ENCODE peak calls at places on chromosomes 11 and 22, in ten cellular contexts. U is heart left ventricle; W is upper lobe of right lung; J is substantia nigra; R is stomach; Q is A549; B is Peyer's patch; C is CD4-positive, alpha-beta memory T cell; K is ascending aorta; X is epithelial cell of prostate. D is an unnamed sample.

GRCh38 chr11:121687961-121688566 is 235.3 kb upstream of the SORL1-AS1 start:
- DNase-seq in U (no peak), W (no peak), J (no peak), R (no peak), Q (no peak), B (no peak), C (no peak), K (no peak), X (no peak), D (no peak)

GRCh38 chr11:74320538-74320937 is 9.1 kb upstream of the P4HA3 start:
- DNase-seq in U (no peak), W (no peak), J (no peak), R (no peak), Q (no peak), B (no peak), C (no peak), K (no peak), X (no peak), D (no peak)

GRCh38 chr11:47494996-47495855 is 46.3 kb upstream of the RAPSN start:
- DNase-seq in U (no peak), W (no peak), J (no peak), R (no peak), Q (no peak), B (no peak), C (no peak), K (no peak), X (no peak), D (no peak)

GRCh38 chr11:111851636-111852035 is 19.7 kb downstream of the ALG9 start:
- DNase-seq in U (no peak), W (no peak), J (no peak), R (no peak), Q (no peak), B (no peak), C (no peak), K (no peak), X (no peak), D (no peak)

GRCh38 chr11:6606471-6607189 is 3.1 kb downstream of the ILK start:
- DNase-seq in U (peak), W (peak), J (peak), R (peak), Q (peak), B (peak), C (peak), K (peak), X (peak), D (peak)

GRCh38 chr11:67264886-67265632 is 1.2 kb upstream of the GRK2 start:
- DNase-seq in U (no peak), W (peak), J (no peak), R (no peak), Q (no peak), B (peak), C (peak), K (peak), X (no peak), D (no peak)

GRCh38 chr11:36273110-36273509 is 16.1 kb downstream of the COMMD9 start:
- DNase-seq in U (no peak), W (no peak), J (no peak), R (no peak), Q (no peak), B (no peak), C (no peak), K (no peak), X (no peak), D (no peak)

GRCh38 chr11:36192723-36193619 is 96.3 kb downstream of the COMMD9 start:
- DNase-seq in U (no peak), W (no peak), J (no peak), R (no peak), Q (no peak), B (no peak), C (no peak), K (no peak), X (no peak), D (no peak)

DNA sequence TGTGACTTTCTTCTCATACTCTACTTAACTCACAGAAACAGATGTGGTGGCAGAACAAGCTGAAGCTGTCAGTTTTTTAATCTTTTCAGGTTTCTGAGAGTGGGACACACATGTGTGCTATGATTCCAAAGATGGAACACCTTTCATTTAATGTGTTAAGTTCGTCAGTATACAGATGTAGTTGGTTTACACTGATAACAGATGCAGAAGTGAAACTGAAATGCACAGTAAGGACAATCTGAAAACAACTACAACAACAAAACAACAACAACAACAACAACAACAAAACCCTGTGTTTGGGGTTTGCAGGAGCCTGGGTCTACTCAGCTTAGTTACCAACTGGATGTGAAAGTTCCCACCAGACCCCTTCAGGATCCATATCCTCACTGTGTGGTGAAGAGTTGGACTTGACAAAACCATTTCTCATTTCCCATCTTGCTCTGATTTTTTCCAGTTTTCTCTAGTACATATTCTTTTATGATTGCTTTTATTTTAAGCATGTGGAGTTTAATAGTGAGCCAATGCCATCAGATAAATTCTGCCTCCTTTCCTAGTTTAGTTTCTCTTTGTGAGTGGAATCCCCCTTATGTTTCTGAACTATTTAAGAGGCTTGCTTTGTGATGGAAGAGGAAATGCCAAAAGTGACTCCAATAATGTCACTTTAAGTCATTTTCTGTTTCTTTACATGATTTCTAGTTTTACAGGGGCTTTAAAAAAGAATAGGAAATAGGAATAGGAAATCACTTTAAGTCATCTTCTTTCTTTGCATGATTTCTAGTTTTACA is 47.8 kb downstream of the ARHGAP42 start:
- DNase-seq in U (no peak), W (no peak), J (no peak), R (no peak), Q (no peak), B (no peak), C (no peak), K (no peak), X (no peak), D (no peak)
- H3K27ac ChIP-seq in U (no peak), W (no peak), J (no peak), R (peak), Q (no peak), B (no peak), C (no peak), K (no peak), X (no peak), D (no peak)

GRCh38 chr11:117722074-117722473 is 74.9 kb downstream of the DSCAML1 start:
- DNase-seq in U (no peak), W (no peak), J (no peak), R (no peak), Q (no peak), B (no peak), C (no peak), K (no peak), X (no peak), D (no peak)
- H3K27ac ChIP-seq in U (no peak), W (no peak), J (peak), R (no peak), Q (no peak), B (no peak), C (no peak), K (no peak), X (no peak), D (no peak)

DNA sequence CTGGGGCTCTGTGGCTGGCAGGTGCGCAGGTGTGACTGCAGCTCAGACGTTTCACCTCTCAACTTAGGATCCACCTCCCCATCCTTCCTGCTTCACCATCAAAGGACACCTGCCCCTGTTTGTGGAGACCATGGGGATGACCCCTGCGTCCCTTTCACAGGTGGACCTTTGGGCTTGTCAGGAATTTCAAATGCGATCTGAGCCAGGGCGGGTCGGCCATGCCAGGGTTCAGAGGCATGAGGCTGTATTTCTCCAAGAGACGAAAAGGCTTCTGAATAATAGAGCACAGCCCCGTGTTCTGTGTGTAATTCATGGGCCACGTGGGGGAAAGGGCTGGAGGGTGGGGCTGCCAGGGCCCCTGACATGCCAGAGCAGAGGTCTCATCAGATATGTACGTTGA is 668.0 kb downstream of the BRD1 start:
- DNase-seq in U (no peak), W (no peak), J (no peak), R (no peak), Q (no peak), B (peak), C (no peak), K (no peak), X (no peak), D (no peak)
- H3K27ac ChIP-seq in U (no peak), W (no peak), J (no peak), R (no peak), Q (no peak), B (no peak), C (no peak), K (no peak), X (no peak), D (no peak)

DNA sequence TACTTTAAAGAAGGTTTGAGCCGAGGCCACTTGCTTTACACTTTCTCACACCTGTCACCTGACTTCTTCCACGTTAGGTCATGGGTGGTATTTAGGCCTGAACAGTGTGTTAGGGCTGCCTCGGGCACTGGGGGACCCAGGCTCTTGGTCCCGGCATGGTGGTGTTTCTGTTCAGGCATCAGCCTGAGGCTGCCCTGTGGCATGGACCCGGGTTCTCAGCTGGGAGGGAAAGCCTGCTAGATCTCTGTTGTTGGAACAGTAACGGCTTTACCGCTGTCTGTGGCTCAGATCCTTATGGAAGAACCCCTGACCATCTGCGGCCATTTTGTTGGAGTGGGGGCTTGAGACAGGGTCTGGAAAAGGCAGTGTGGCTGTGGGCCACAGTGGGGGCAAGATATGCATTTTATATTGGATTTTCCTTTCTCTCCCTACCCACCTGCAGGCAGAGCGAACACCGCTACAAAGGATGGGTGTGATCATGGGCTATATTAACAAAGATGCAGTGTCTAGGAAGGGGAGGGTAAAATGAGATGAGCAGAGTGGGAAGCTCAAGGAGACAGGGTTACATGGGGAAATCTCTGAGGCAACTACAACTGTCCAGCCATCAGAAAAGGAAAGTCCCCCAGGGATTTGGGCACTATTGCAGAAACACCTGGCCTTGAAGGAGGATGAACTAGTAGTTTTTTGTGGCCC is 1.6 kb upstream of the KCNJ11 start:
- DNase-seq in U (no peak), W (no peak), J (no peak), R (no peak), Q (no peak), B (no peak), C (no peak), K (no peak), X (no peak), D (no peak)
- H3K27ac ChIP-seq in U (no peak), W (no peak), J (no peak), R (peak), Q (peak), B (no peak), C (no peak), K (no peak), X (no peak), D (no peak)

DNA sequence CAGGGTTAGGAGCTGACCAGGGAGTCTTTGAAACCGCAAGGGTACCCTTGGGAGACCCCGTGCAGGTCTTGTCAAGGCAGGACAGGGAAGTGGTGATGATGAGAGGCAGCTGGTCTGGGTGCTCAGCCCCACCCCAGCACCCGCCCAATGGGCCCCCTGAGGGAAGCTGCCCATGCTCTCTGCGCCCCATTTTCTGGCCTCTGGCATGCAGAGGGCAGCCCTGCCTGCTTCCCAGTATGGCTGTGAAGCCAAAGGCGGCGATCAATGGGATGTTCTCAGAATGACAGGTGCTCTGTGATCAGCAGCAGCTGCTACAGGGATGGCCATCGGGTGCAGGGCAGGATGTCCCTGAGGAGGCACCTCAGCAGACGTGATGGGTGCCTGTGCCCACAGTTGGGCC is 54.7 kb downstream of the CDKN1C start:
- DNase-seq in U (no peak), W (peak), J (no peak), R (no peak), Q (no peak), B (no peak), C (peak), K (no peak), X (no peak), D (no peak)
- H3K27ac ChIP-seq in U (peak), W (no peak), J (no peak), R (no peak), Q (no peak), B (no peak), C (no peak), K (no peak), X (no peak), D (no peak)